ENCODE peak calls at places on chromosomes 1 and 21, in five cellular contexts. P, E, C, Z and L are unnamed samples.
A peak's percentile ranks its signal among the peaks of the same experiment; 100 is the strongest.

GRCh38 chr1:65174585-65174984 is 26.6 kb downstream of the AK4 start:
- DNase-seq in P (no peak), E (peak; percentile 80), C (no peak), Z (peak; percentile 97), L (peak; percentile 94)

GRCh38 chr1:197526736-197527371 is 248.4 kb downstream of the DENND1B start:
- DNase-seq in P (no peak), E (no peak), C (no peak), Z (peak; percentile 18), L (peak; percentile 39)

GRCh38 chr1:1000357-1001056 is 610 bp upstream of the HES4 start:
- DNase-seq in P (peak; percentile 83), E (peak; percentile 87), C (peak; percentile 62), Z (peak; percentile 95), L (peak; percentile 69)

GRCh38 chr1:53066941-53067738 is 5.1 kb downstream of the PODN start:
- DNase-seq in P (no peak), E (peak; percentile 26), C (no peak), Z (no peak), L (no peak)

GRCh38 chr1:217482356-217483102 is 148.4 kb downstream of the GPATCH2 start:
- DNase-seq in P (no peak), E (no peak), C (no peak), Z (peak; percentile 77), L (peak; percentile 68)

GRCh38 chr1:8985915-8986813 is 40.1 kb downstream of the SLC2A7 start:
- DNase-seq in P (peak; percentile 80), E (peak; percentile 89), C (peak; percentile 38), Z (peak; percentile 98), L (peak; percentile 93)

GRCh38 chr1:2019571-2020309 is 595 bp downstream of the GABRD start:
- DNase-seq in P (no peak), E (no peak), C (no peak), Z (peak; percentile 57), L (no peak)

GRCh38 chr1:94522304-94522703 is 19.3 kb downstream of the F3 start:
- DNase-seq in P (no peak), E (no peak), C (no peak), Z (peak; percentile 74), L (peak; percentile 65)

GRCh38 chr1:246107516-246108277 is 399.4 kb downstream of the SMYD3 start:
- DNase-seq in P (no peak), E (no peak), C (no peak), Z (peak; percentile 74), L (peak; percentile 36)

GRCh38 chr21:40788635-40789034 is 58.3 kb downstream of the DSCAM start:
- DNase-seq in P (no peak), E (no peak), C (no peak), Z (no peak), L (no peak)

GRCh38 chr21:35086357-35086756 is 37.3 kb upstream of the RUNX1 start:
- DNase-seq in P (no peak), E (no peak), C (no peak), Z (peak; percentile 32), L (peak; percentile 46)

GRCh38 chr1:80988896-80989295 is 811.8 kb upstream of the ADGRL2 start:
- DNase-seq in P (no peak), E (no peak), C (no peak), Z (no peak), L (peak; percentile 4)

GRCh38 chr21:46149205-46149901 is 6.0 kb downstream of the FTCD start:
- DNase-seq in P (peak; percentile 14), E (peak; percentile 16), C (no peak), Z (no peak), L (no peak)

GRCh38 chr1:91732291-91732953 is 153.5 kb downstream of the TGFBR3 start:
- DNase-seq in P (no peak), E (no peak), C (no peak), Z (peak; percentile 76), L (peak; percentile 82)

GRCh38 chr1:82013702-82014101 is 213.0 kb downstream of the ADGRL2 start:
- DNase-seq in P (no peak), E (no peak), C (no peak), Z (no peak), L (no peak)

GRCh38 chr21:46124926-46125845 is 27.3 kb downstream of the COL6A2 start:
- DNase-seq in P (peak; percentile 10), E (peak; percentile 26), C (no peak), Z (no peak), L (no peak)

GRCh38 chr21:37244506-37245083 is 22.5 kb downstream of the VPS26C start:
- DNase-seq in P (no peak), E (no peak), C (no peak), Z (peak; percentile 65), L (no peak)

GRCh38 chr1:210709694-210710093 is 381.0 kb downstream of the HHAT start:
- DNase-seq in P (no peak), E (no peak), C (no peak), Z (no peak), L (no peak)

GRCh38 chr1:70134148-70134547 is 71.2 kb downstream of the LRRC40 start:
- DNase-seq in P (no peak), E (no peak), C (no peak), Z (no peak), L (peak; percentile 87)

GRCh38 chr1:47474278-47475193 is 36.7 kb downstream of the FOXD2 start:
- DNase-seq in P (no peak), E (no peak), C (no peak), Z (no peak), L (no peak)

GRCh38 chr1:40078512-40079333 is 18.3 kb downstream of the PPT1 start:
- DNase-seq in P (no peak), E (no peak), C (no peak), Z (peak; percentile 75), L (peak; percentile 64)

GRCh38 chr1:14039894-14040430 is 340.0 kb downstream of the PRDM2 start:
- DNase-seq in P (no peak), E (no peak), C (no peak), Z (no peak), L (no peak)

GRCh38 chr21:45043541-45044020 is 30.8 kb upstream of the ADARB1 start:
- DNase-seq in P (no peak), E (no peak), C (no peak), Z (no peak), L (no peak)

GRCh38 chr21:17784604-17785402 is 34.4 kb downstream of the C21orf91 start:
- DNase-seq in P (no peak), E (no peak), C (no peak), Z (peak; percentile 41), L (no peak)

GRCh38 chr1:37858931-37859506 is 373 bp downstream of the MTF1 start:
- DNase-seq in P (no peak), E (no peak), C (no peak), Z (no peak), L (no peak)

GRCh38 chr1:89466307-89466925 is 58.2 kb upstream of the LRRC8B start:
- DNase-seq in P (no peak), E (no peak), C (no peak), Z (no peak), L (no peak)

GRCh38 chr1:230899845-230900251 is 31.5 kb upstream of the C1orf198 start:
- DNase-seq in P (no peak), E (no peak), C (no peak), Z (peak; percentile 85), L (no peak)

GRCh38 chr1:223712184-223712855 is at the start of gene CAPN2:
- DNase-seq in P (peak; percentile 90), E (peak; percentile 90), C (peak; percentile 58), Z (peak; percentile 97), L (peak; percentile 89)

GRCh38 chr1:171188388-171189266 is 3.5 kb downstream of the FMO2 start:
- DNase-seq in P (peak; percentile 23), E (peak; percentile 65), C (no peak), Z (peak; percentile 71), L (peak; percentile 69)

GRCh38 chr21:15051652-15052554 is 12.9 kb downstream of the NRIP1 start:
- DNase-seq in P (no peak), E (no peak), C (no peak), Z (peak; percentile 40), L (no peak)

GRCh38 chr1:241918879-241919278 is 38.7 kb upstream of the BECN2 start:
- DNase-seq in P (no peak), E (no peak), C (no peak), Z (peak; percentile 39), L (peak; percentile 31)

GRCh38 chr1:36846366-36846765 is 187.9 kb downstream of the GRIK3 start:
- DNase-seq in P (no peak), E (no peak), C (no peak), Z (no peak), L (no peak)

GRCh38 chr21:42550817-42551216 is 37.2 kb downstream of the SLC37A1 start:
- DNase-seq in P (peak; percentile 17), E (no peak), C (no peak), Z (no peak), L (no peak)

GRCh38 chr1:182634306-182635072 is 30.3 kb upstream of the RGS16 start:
- DNase-seq in P (no peak), E (no peak), C (no peak), Z (no peak), L (peak; percentile 76)

GRCh38 chr1:219621047-219621786 is 8.3 kb upstream of the ZC3H11B start:
- DNase-seq in P (no peak), E (no peak), C (no peak), Z (no peak), L (no peak)

GRCh38 chr1:3690282-3691065 is 38.2 kb downstream of the TP73 start:
- DNase-seq in P (no peak), E (no peak), C (no peak), Z (no peak), L (no peak)

GRCh38 chr1:6280761-6281451 is 20.0 kb upstream of the GPR153 start:
- DNase-seq in P (peak; percentile 47), E (no peak), C (no peak), Z (peak; percentile 34), L (peak; percentile 82)

GRCh38 chr1:211742272-211742671 is 66.9 kb upstream of the NEK2 start:
- DNase-seq in P (no peak), E (no peak), C (no peak), Z (no peak), L (no peak)

GRCh38 chr1:154772611-154773515 is 97.2 kb downstream of the KCNN3 start:
- DNase-seq in P (no peak), E (no peak), C (no peak), Z (no peak), L (no peak)

GRCh38 chr1:160830321-160831153 is 32.1 kb downstream of the CD244 start:
- DNase-seq in P (peak; percentile 85), E (peak; percentile 69), C (no peak), Z (peak; percentile 50), L (peak; percentile 48)